ENCODE peak calls at places on chromosome 12, in seven cellular contexts. F, W, L, Y, H, T and C are unnamed samples.

GRCh38 chr12:132287391-132288238 is 41.8 kb downstream of the GALNT9 start:
- DNase-seq in F (no peak), W (no peak), L (no peak), Y (peak; percentile 44), H (no peak), T (no peak), C (no peak)

GRCh38 chr12:15978431-15978950 is 67.4 kb downstream of the DERA start:
- DNase-seq in F (no peak), W (no peak), L (no peak), Y (no peak), H (peak; percentile 42), T (no peak), C (peak; percentile 91)

GRCh38 chr12:65565601-65566560 is 258.4 kb upstream of the HMGA2 start:
- DNase-seq in F (no peak), W (no peak), L (no peak), Y (no peak), H (no peak), T (no peak), C (peak; percentile 79)

GRCh38 chr12:24615967-24616411 is 332.9 kb downstream of the BCAT1 start:
- DNase-seq in F (no peak), W (no peak), L (no peak), Y (no peak), H (peak; percentile 77), T (no peak), C (peak; percentile 60)

GRCh38 chr12:30874455-30875313 is 51.9 kb upstream of the TSPAN11 start:
- DNase-seq in F (peak; percentile 39), W (no peak), L (no peak), Y (no peak), H (no peak), T (no peak), C (no peak)

GRCh38 chr12:31323466-31324115 is 2.4 kb downstream of the SINHCAF start:
- DNase-seq in F (no peak), W (peak; percentile 41), L (peak; percentile 56), Y (peak; percentile 82), H (no peak), T (peak; percentile 46), C (no peak)

GRCh38 chr12:54207539-54208267 is 18.9 kb upstream of the SMUG1 start:
- DNase-seq in F (peak; percentile 81), W (peak; percentile 78), L (peak; percentile 68), Y (peak; percentile 94), H (peak; percentile 91), T (peak; percentile 66), C (peak; percentile 74)

GRCh38 chr12:115337693-115338543 is 653.9 kb upstream of the TBX3 start:
- DNase-seq in F (no peak), W (peak; percentile 74), L (no peak), Y (peak; percentile 69), H (no peak), T (no peak), C (peak; percentile 95)

GRCh38 chr12:67827820-67828383 is 161.3 kb upstream of the IFNG-AS1 start:
- DNase-seq in F (peak; percentile 14), W (peak; percentile 24), L (no peak), Y (no peak), H (no peak), T (no peak), C (peak; percentile 99)

GRCh38 chr12:88144546-88145468 is 2.7 kb downstream of the TMTC3 start:
- DNase-seq in F (no peak), W (no peak), L (no peak), Y (no peak), H (no peak), T (no peak), C (peak; percentile 70)

GRCh38 chr12:51593539-51593938 is 2.5 kb downstream of the SCN8A start:
- DNase-seq in F (no peak), W (no peak), L (no peak), Y (no peak), H (peak; percentile 76), T (no peak), C (peak; percentile 41)

GRCh38 chr12:29380536-29381523 is at the start of gene ERGIC2:
- DNase-seq in F (peak; percentile 86), W (peak; percentile 91), L (peak; percentile 84), Y (peak; percentile 94), H (peak; percentile 97), T (peak; percentile 79), C (peak; percentile 99)

DNA sequence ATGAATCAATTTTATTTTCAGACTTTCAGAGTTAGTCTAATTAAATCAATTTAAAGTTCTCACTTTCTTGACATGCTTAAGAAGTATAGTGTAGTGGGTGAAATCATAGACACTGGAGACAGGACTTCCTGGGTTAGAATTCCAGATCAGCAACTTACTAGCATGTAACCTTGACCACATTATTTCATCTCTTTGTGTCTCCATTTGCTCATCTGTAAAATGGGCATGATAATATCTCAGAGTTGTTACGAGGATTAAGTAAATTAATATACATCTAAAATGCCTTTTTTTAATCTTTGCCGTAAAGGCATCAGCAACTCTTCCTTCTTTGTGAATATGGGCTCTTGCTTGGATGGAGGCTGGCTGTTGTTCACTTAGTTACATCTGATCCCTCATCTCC is 1.3 kb upstream of the ERGIC2 start:
- DNase-seq in F (no peak), W (no peak), L (no peak), Y (no peak), H (no peak), T (no peak), C (no peak)
- H3K4me3 ChIP-seq in F (no peak overlapping the region), W (no peak overlapping the region), L (no peak overlapping the region), Y (no peak overlapping the region), H (no peak overlapping the region), T (no peak overlapping the region), C (no peak overlapping the region)

GRCh38 chr12:106704081-106704480 is 70.4 kb upstream of the RIC8B start:
- DNase-seq in F (no peak), W (no peak), L (no peak), Y (no peak), H (no peak), T (no peak), C (no peak)
- H3K4me3 ChIP-seq in F (no peak overlapping the region), W (no peak overlapping the region), L (no peak overlapping the region), Y (no peak overlapping the region), H (no peak overlapping the region), T (no peak overlapping the region), C (no peak overlapping the region)

GRCh38 chr12:124563809-124564208 is 3.6 kb downstream of the NCOR2 start:
- DNase-seq in F (no peak), W (no peak), L (no peak), Y (no peak), H (no peak), T (no peak), C (no peak)
- H3K4me3 ChIP-seq in F (no peak overlapping the region), W (no peak overlapping the region), L (no peak overlapping the region), Y (no peak overlapping the region), H (no peak overlapping the region), T (no peak overlapping the region), C (no peak overlapping the region)

GRCh38 chr12:96513681-96514080 is 24.3 kb downstream of the CFAP54 start:
- DNase-seq in F (no peak), W (no peak), L (no peak), Y (no peak), H (no peak), T (no peak), C (no peak)
- H3K4me3 ChIP-seq in F (no peak overlapping the region), W (no peak overlapping the region), L (no peak overlapping the region), Y (no peak overlapping the region), H (no peak overlapping the region), T (no peak overlapping the region), C (no peak overlapping the region)

GRCh38 chr12:19739195-19739776 is 300.0 kb downstream of the AEBP2 start:
- DNase-seq in F (peak; percentile 44), W (no peak), L (no peak), Y (no peak), H (peak; percentile 59), T (no peak), C (peak; percentile 52)
- H3K4me3 ChIP-seq in F (no peak overlapping the region), W (no peak overlapping the region), L (no peak overlapping the region), Y (no peak overlapping the region), H (no peak overlapping the region), T (no peak overlapping the region), C (no peak overlapping the region)

GRCh38 chr12:128853321-128854197 is at the start of gene GLT1D1:
- DNase-seq in F (peak; percentile 84), W (no peak), L (peak; percentile 37), Y (no peak), H (no peak), T (no peak), C (no peak)
- H3K4me3 ChIP-seq in F (peak within 1 kb of the TSS; percentile 39), W (no peak within 1 kb of the TSS), L (peak within 1 kb of the TSS; percentile 65), Y (peak within 1 kb of the TSS; percentile 8), H (no peak within 1 kb of the TSS), T (no peak within 1 kb of the TSS), C (no peak within 1 kb of the TSS)

DNA sequence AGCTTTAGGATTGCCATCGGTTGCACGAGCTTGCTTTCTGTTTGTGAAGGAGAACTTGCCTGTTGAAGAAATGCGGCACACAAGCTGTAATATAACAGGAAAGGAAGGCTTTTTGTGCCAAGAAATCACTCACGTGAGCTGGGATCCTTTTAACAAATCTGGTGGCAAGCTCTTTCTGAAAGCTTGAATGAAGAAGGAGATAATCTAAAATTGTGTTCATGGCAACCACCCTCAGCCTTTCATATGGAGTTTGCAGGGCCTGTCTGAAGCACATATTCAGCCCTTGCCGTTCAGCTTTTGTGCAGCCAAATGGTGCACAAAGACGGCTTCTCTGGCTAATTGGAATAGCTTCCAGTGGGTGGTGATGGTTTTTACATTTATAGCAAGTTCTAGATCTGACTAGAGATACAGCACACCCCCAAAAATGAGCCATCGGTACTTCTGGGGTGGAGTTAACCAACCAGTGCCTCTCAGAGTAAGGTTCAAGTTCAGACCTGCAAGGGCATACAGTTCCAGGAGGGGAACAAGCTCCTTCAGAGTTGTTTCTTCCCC is 107.4 kb downstream of the AEBP2 start:
- DNase-seq in F (no peak), W (peak; percentile 44), L (no peak), Y (no peak), H (no peak), T (no peak), C (peak; percentile 79)
- H3K4me3 ChIP-seq in F (no peak overlapping the region), W (peak overlapping the region; percentile 26), L (no peak overlapping the region), Y (no peak overlapping the region), H (no peak overlapping the region), T (no peak overlapping the region), C (no peak overlapping the region)

DNA sequence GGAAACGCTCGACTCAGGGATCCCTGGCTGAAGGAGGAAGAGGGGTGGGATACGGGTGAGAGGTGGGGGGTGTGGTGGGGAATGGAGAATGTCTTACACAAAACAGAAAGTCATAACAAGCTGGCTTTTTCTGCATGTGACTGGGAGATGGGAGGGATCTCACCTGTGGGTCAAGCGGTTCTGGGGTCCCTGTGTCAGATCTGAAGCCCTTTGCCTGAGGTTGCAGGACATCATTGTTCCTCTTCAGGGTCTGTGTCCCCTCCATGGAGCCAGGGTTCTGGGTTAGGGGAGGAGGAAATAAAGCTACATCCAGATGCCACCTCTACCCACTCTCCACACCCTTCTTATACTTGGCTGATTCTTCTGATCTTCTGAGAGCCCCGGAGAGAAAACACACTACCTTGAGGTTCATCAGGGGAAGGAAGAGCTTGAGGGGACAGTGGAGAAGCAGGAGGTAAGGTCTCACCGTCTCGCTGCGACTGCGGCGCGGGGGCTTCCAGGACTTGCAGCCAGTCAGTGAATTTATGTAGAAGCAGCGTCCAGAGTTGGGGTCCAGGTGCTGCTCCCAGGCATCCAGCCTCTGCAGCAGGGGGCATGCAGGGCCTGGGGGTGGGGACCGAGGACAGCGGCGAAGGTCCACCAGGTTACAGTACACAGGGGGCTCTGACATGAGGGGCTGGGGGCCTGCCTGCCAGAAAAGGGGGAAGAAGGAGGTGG is 2.5 kb downstream of the ARHGAP9 start:
- DNase-seq in F (no peak), W (no peak), L (no peak), Y (peak; percentile 68), H (no peak), T (no peak), C (no peak)
- H3K4me3 ChIP-seq in F (no peak overlapping the region), W (peak overlapping the region; percentile 52), L (peak overlapping the region; percentile 42), Y (no peak overlapping the region), H (no peak overlapping the region), T (peak overlapping the region; percentile 71), C (no peak overlapping the region)